ENCODE peak calls at places on chromosome 4, in five cellular contexts. One of them, this sample, is unnamed.

GRCh38 chr4:168291242-168291641 is 27.3 kb downstream of the DDX60 start:
- DNase-seq in HepG2: no peak
- DNase-seq in K562: no peak
- DNase-seq in GM12878: no peak
- DNase-seq in H1: no peak
- DNase-seq in this sample: no peak

GRCh38 chr4:113678651-113679050 is 82.9 kb downstream of the CAMK2D start:
- DNase-seq in K562: no peak
- DNase-seq in H1: no peak
- DNase-seq in GM12878: no peak
- DNase-seq in HepG2: no peak
- DNase-seq in this sample: no peak

GRCh38 chr4:158811704-158812103 is 42.9 kb downstream of the FNIP2 start:
- DNase-seq in K562: peak; percentile 35
- DNase-seq in HepG2: no peak
- DNase-seq in H1: no peak
- DNase-seq in GM12878: no peak
- DNase-seq in this sample: no peak

GRCh38 chr4:52751349-52751911 is at the start of gene ERVMER34-1:
- DNase-seq in K562: peak; percentile 40
- DNase-seq in H1: peak; percentile 70
- DNase-seq in GM12878: no peak
- DNase-seq in HepG2: no peak
- DNase-seq in this sample: peak; percentile 89

GRCh38 chr4:77994194-77994721 is 62.9 kb upstream of the FRAS1 start:
- DNase-seq in H1: peak; percentile 39
- DNase-seq in GM12878: no peak
- DNase-seq in K562: peak; percentile 32
- DNase-seq in HepG2: peak; percentile 84
- DNase-seq in this sample: peak; percentile 57

GRCh38 chr4:145176641-145177432 is 3.6 kb downstream of the OTUD4 start:
- DNase-seq in HepG2: no peak
- DNase-seq in GM12878: no peak
- DNase-seq in H1: no peak
- DNase-seq in K562: no peak
- DNase-seq in this sample: no peak

GRCh38 chr4:42627887-42628646 is 28.8 kb downstream of the ATP8A1 start:
- DNase-seq in H1: no peak
- DNase-seq in HepG2: no peak
- DNase-seq in K562: no peak
- DNase-seq in GM12878: peak; percentile 97
- DNase-seq in this sample: no peak

GRCh38 chr4:96736352-96736889 is 896.5 kb downstream of the PDHA2 start:
- DNase-seq in K562: no peak
- DNase-seq in HepG2: no peak
- DNase-seq in H1: peak; percentile 34
- DNase-seq in GM12878: no peak
- DNase-seq in this sample: no peak

GRCh38 chr4:31185014-31185585 is 464.9 kb downstream of the PCDH7 start:
- DNase-seq in GM12878: no peak
- DNase-seq in HepG2: no peak
- DNase-seq in H1: no peak
- DNase-seq in K562: no peak
- DNase-seq in this sample: no peak

GRCh38 chr4:143403551-143403816 is 66.8 kb downstream of the GAB1 start:
- DNase-seq in HepG2: no peak
- DNase-seq in K562: no peak
- DNase-seq in GM12878: no peak
- DNase-seq in H1: no peak
- DNase-seq in this sample: no peak

GRCh38 chr4:38132140-38132673 is 172.0 kb downstream of the PTTG2 start:
- DNase-seq in K562: no peak
- DNase-seq in GM12878: peak; percentile 100
- DNase-seq in HepG2: no peak
- DNase-seq in H1: no peak
- DNase-seq in this sample: peak; percentile 49

GRCh38 chr4:92658318-92658717 is 354.6 kb downstream of the GRID2 start:
- DNase-seq in H1: no peak
- DNase-seq in K562: no peak
- DNase-seq in GM12878: no peak
- DNase-seq in HepG2: no peak
- DNase-seq in this sample: no peak

GRCh38 chr4:42786350-42787070 is 106.0 kb upstream of the GRXCR1 start:
- DNase-seq in HepG2: no peak
- DNase-seq in K562: no peak
- DNase-seq in H1: no peak
- DNase-seq in GM12878: no peak
- DNase-seq in this sample: no peak

GRCh38 chr4:85200106-85200505 is 233.6 kb upstream of the WDFY3 start:
- DNase-seq in HepG2: no peak
- DNase-seq in H1: no peak
- DNase-seq in GM12878: no peak
- DNase-seq in K562: no peak
- DNase-seq in this sample: no peak

GRCh38 chr4:1208266-1208961 is 36.0 kb upstream of the SPON2 start:
- DNase-seq in K562: no peak
- DNase-seq in HepG2: no peak
- DNase-seq in H1: no peak
- DNase-seq in GM12878: no peak
- DNase-seq in this sample: no peak

GRCh38 chr4:7195546-7196282 is 3.4 kb downstream of the SORCS2 start:
- DNase-seq in K562: no peak
- DNase-seq in HepG2: no peak
- DNase-seq in H1: no peak
- DNase-seq in GM12878: no peak
- DNase-seq in this sample: no peak

GRCh38 chr4:52957791-52958190 is 95.7 kb downstream of the RASL11B start:
- DNase-seq in H1: no peak
- DNase-seq in HepG2: no peak
- DNase-seq in K562: no peak
- DNase-seq in GM12878: no peak
- DNase-seq in this sample: no peak

GRCh38 chr4:110265001-110265400 is 66.6 kb upstream of the ELOVL6 start:
- DNase-seq in HepG2: no peak
- DNase-seq in GM12878: no peak
- DNase-seq in H1: no peak
- DNase-seq in K562: no peak
- DNase-seq in this sample: no peak

GRCh38 chr4:114606240-114606639 is 7.6 kb downstream of the UGT8 start:
- DNase-seq in K562: no peak
- DNase-seq in H1: no peak
- DNase-seq in GM12878: no peak
- DNase-seq in HepG2: no peak
- DNase-seq in this sample: no peak

GRCh38 chr4:38470708-38471262 is 193.2 kb upstream of the KLF3 start:
- DNase-seq in GM12878: no peak
- DNase-seq in H1: no peak
- DNase-seq in K562: no peak
- DNase-seq in HepG2: no peak
- DNase-seq in this sample: no peak

GRCh38 chr4:1027916-1028240 is 16.5 kb downstream of the FGFRL1 start:
- DNase-seq in K562: peak; percentile 47
- DNase-seq in GM12878: no peak
- DNase-seq in H1: no peak
- DNase-seq in HepG2: no peak
- DNase-seq in this sample: no peak

GRCh38 chr4:144646523-144647094 is 653 bp downstream of the HHIP start:
- DNase-seq in H1: no peak
- DNase-seq in GM12878: no peak
- DNase-seq in HepG2: no peak
- DNase-seq in K562: no peak
- DNase-seq in this sample: peak; percentile 62

GRCh38 chr4:157664726-157665125 is 444.2 kb downstream of the GRIA2 start:
- DNase-seq in K562: no peak
- DNase-seq in GM12878: no peak
- DNase-seq in H1: no peak
- DNase-seq in HepG2: no peak
- DNase-seq in this sample: no peak

GRCh38 chr4:107473126-107473525 is 246.9 kb downstream of the PAPSS1 start:
- DNase-seq in K562: no peak
- DNase-seq in H1: no peak
- DNase-seq in GM12878: no peak
- DNase-seq in HepG2: no peak
- DNase-seq in this sample: peak; percentile 26

GRCh38 chr4:107482546-107482945 is 237.5 kb downstream of the PAPSS1 start:
- DNase-seq in H1: no peak
- DNase-seq in HepG2: no peak
- DNase-seq in K562: no peak
- DNase-seq in GM12878: no peak
- DNase-seq in this sample: no peak

DNA sequence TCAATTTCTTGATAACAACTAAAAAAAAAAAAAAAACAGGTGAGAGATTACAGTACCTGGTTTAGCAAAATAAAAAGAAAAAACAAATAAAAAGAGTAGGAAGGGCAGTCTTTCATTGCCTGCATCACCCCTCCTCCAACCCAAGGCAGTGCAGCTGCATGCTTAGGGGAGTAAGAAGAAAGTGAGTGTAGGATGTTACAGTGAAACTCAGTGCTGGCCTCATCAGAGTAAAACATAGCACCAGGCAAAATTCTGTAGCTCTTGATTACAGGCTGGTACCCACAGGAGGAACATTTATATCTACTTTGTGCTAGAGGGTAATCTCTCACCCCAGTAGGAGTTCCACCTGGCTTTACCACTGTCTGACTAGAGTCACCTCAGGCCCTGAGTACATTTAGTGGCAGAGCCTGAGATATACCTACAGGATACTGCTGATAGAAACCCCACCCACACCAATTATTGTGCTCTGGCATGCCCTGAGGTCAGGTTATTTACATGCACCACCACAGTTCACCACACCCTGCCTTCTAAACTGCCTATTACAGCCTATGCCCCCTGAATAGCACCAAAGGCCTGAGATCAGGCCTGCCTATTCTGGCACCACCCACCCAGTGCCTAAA is 241.6 kb downstream of the PAPSS1 start:
- DNase-seq in HepG2: no peak
- DNase-seq in K562: no peak
- DNase-seq in GM12878: no peak
- DNase-seq in H1: no peak
- DNase-seq in this sample: no peak
- H3K4me1 ChIP-seq in HepG2: no peaks in the 10 kb centered on the region
- H3K4me1 ChIP-seq in K562: no peaks in the 10 kb centered on the region
- H3K4me1 ChIP-seq in GM12878: no peaks in the 10 kb centered on the region
- H3K4me1 ChIP-seq in H1: no peaks in the 10 kb centered on the region
- H3K4me1 ChIP-seq in this sample: peaks cover 2% of the 10 kb centered on the region

GRCh38 chr4:125116431-125116830 is 198.3 kb upstream of the FAT4 start:
- DNase-seq in K562: no peak
- DNase-seq in H1: no peak
- DNase-seq in GM12878: no peak
- DNase-seq in HepG2: no peak
- DNase-seq in this sample: no peak

GRCh38 chr4:125115941-125116340 is 198.8 kb upstream of the FAT4 start:
- DNase-seq in HepG2: no peak
- DNase-seq in K562: no peak
- DNase-seq in GM12878: no peak
- DNase-seq in H1: no peak
- DNase-seq in this sample: no peak

GRCh38 chr4:125115476-125115875 is 199.3 kb upstream of the FAT4 start:
- DNase-seq in H1: no peak
- DNase-seq in HepG2: no peak
- DNase-seq in GM12878: no peak
- DNase-seq in K562: no peak
- DNase-seq in this sample: no peak

GRCh38 chr4:125112536-125112935 is 202.2 kb upstream of the FAT4 start:
- DNase-seq in GM12878: no peak
- DNase-seq in HepG2: no peak
- DNase-seq in H1: no peak
- DNase-seq in K562: no peak
- DNase-seq in this sample: no peak

DNA sequence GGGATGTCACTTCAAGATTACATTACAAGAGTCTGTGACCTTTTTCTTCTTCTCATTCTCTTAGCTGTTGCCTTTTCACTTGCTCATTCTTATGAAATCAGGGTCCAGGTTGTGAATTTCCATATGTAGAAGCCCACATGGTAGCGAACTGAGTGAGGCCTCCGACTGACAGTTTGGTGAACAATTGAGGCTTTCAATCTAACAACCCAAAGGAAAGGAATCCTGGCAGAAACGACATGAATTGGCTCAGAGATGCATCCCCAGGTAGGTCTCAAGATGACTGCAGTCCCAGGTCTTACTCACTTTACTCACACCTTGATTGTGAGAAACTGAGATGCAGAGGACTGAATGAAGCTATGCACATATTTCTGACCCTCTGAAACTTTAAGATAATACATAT is 203.4 kb upstream of the FAT4 start:
- DNase-seq in GM12878: no peak
- DNase-seq in K562: no peak
- DNase-seq in HepG2: no peak
- DNase-seq in H1: no peak
- DNase-seq in this sample: no peak
- TF ChIP-seq CHD2 in GM12878: no peak
- TF ChIP-seq CHD2 in K562: no peak
- TF ChIP-seq CHD2 in HepG2: no peak
- TF ChIP-seq CHD2 in H1: no peak
- TF ChIP-seq CHD2 in this sample: no peak

GRCh38 chr4:6179362-6179761 is 21.0 kb downstream of the JAKMIP1 start:
- DNase-seq in HepG2: no peak
- DNase-seq in K562: no peak
- DNase-seq in GM12878: no peak
- DNase-seq in H1: no peak
- DNase-seq in this sample: no peak
- H3K9ac ChIP-seq in HepG2: no peak overlapping the region
- H3K9ac ChIP-seq in K562: no peak overlapping the region
- H3K9ac ChIP-seq in GM12878: peak overlapping the region; percentile 67
- H3K9ac ChIP-seq in H1: no peak overlapping the region
- H3K9ac ChIP-seq in this sample: no peak overlapping the region

GRCh38 chr4:89682808-89683207 is 154.2 kb downstream of the SNCA start:
- DNase-seq in HepG2: peak; percentile 18
- DNase-seq in H1: no peak
- DNase-seq in GM12878: no peak
- DNase-seq in K562: no peak
- DNase-seq in this sample: no peak

GRCh38 chr4:89681671-89682070 is 155.3 kb downstream of the SNCA start:
- DNase-seq in HepG2: no peak
- DNase-seq in H1: no peak
- DNase-seq in K562: no peak
- DNase-seq in GM12878: no peak
- DNase-seq in this sample: no peak

GRCh38 chr4:89685277-89685676 is 151.7 kb downstream of the SNCA start:
- DNase-seq in K562: no peak
- DNase-seq in HepG2: no peak
- DNase-seq in GM12878: no peak
- DNase-seq in H1: no peak
- DNase-seq in this sample: no peak

GRCh38 chr4:89684536-89684935 is 152.4 kb downstream of the SNCA start:
- DNase-seq in HepG2: no peak
- DNase-seq in K562: no peak
- DNase-seq in H1: no peak
- DNase-seq in GM12878: no peak
- DNase-seq in this sample: no peak

GRCh38 chr4:89685690-89686089 is 151.3 kb downstream of the SNCA start:
- DNase-seq in HepG2: no peak
- DNase-seq in K562: no peak
- DNase-seq in H1: no peak
- DNase-seq in GM12878: no peak
- DNase-seq in this sample: no peak
- H3K4me1 ChIP-seq in HepG2: peaks cover 30% of the 10 kb centered on the region
- H3K4me1 ChIP-seq in K562: no peaks in the 10 kb centered on the region
- H3K4me1 ChIP-seq in H1: no peaks in the 10 kb centered on the region
- H3K4me1 ChIP-seq in GM12878: no peaks in the 10 kb centered on the region
- H3K4me1 ChIP-seq in this sample: no peaks in the 10 kb centered on the region